ENCODE peak calls at places on chromosomes 11 and 22, in seven cellular contexts. One of them, this sample, is unnamed.

GRCh38 chr11:32033067-32033466 is 57.8 kb upstream of the RCN1 start:
- DNase-seq in activated CD4-positive, alpha-beta T cell treated with anti-CD3 and anti-CD28 coated beads, Interleukin-2, amount 10 ng/mL, durations not matched to agents 7 days and 5 days: no peak
- DNase-seq in Calu3: no peak
- DNase-seq in GM12891: no peak
- DNase-seq in upper lobe of right lung: no peak
- DNase-seq in adrenal gland: no peak
- DNase-seq in activated CD8-positive, alpha-beta memory T cell treated with anti-CD3 and anti-CD28 coated beads for 4 hours: no peak
- DNase-seq in this sample: no peak

GRCh38 chr22:16987822-16988221 is 20.2 kb downstream of the GAB4 start:
- DNase-seq in activated CD4-positive, alpha-beta T cell treated with anti-CD3 and anti-CD28 coated beads, Interleukin-2, amount 10 ng/mL, durations not matched to agents 7 days and 5 days: no peak
- DNase-seq in Calu3: no peak
- DNase-seq in GM12891: no peak
- DNase-seq in upper lobe of right lung: no peak
- DNase-seq in adrenal gland: no peak
- DNase-seq in activated CD8-positive, alpha-beta memory T cell treated with anti-CD3 and anti-CD28 coated beads for 4 hours: no peak
- DNase-seq in this sample: no peak

GRCh38 chr11:120667281-120667680 is 155.7 kb downstream of the GRIK4 start:
- DNase-seq in activated CD4-positive, alpha-beta T cell treated with anti-CD3 and anti-CD28 coated beads, Interleukin-2, amount 10 ng/mL, durations not matched to agents 7 days and 5 days: no peak
- DNase-seq in Calu3: no peak
- DNase-seq in GM12891: no peak
- DNase-seq in upper lobe of right lung: peak
- DNase-seq in adrenal gland: peak
- DNase-seq in activated CD8-positive, alpha-beta memory T cell treated with anti-CD3 and anti-CD28 coated beads for 4 hours: no peak
- DNase-seq in this sample: peak

GRCh38 chr22:35312198-35313059 is 12.7 kb downstream of the TOM1 start:
- DNase-seq in activated CD4-positive, alpha-beta T cell treated with anti-CD3 and anti-CD28 coated beads, Interleukin-2, amount 10 ng/mL, durations not matched to agents 7 days and 5 days: no peak
- DNase-seq in Calu3: peak
- DNase-seq in GM12891: no peak
- DNase-seq in upper lobe of right lung: peak
- DNase-seq in adrenal gland: no peak
- DNase-seq in activated CD8-positive, alpha-beta memory T cell treated with anti-CD3 and anti-CD28 coated beads for 4 hours: no peak
- DNase-seq in this sample: peak

GRCh38 chr22:38674888-38675287 is 6.9 kb upstream of the TOMM22 start:
- DNase-seq in activated CD4-positive, alpha-beta T cell treated with anti-CD3 and anti-CD28 coated beads, Interleukin-2, amount 10 ng/mL, durations not matched to agents 7 days and 5 days: no peak
- DNase-seq in Calu3: no peak
- DNase-seq in GM12891: no peak
- DNase-seq in upper lobe of right lung: no peak
- DNase-seq in adrenal gland: no peak
- DNase-seq in activated CD8-positive, alpha-beta memory T cell treated with anti-CD3 and anti-CD28 coated beads for 4 hours: no peak
- DNase-seq in this sample: no peak

GRCh38 chr11:119404872-119405271 is 18.1 kb downstream of the THY1 start:
- DNase-seq in activated CD4-positive, alpha-beta T cell treated with anti-CD3 and anti-CD28 coated beads, Interleukin-2, amount 10 ng/mL, durations not matched to agents 7 days and 5 days: no peak
- DNase-seq in Calu3: no peak
- DNase-seq in GM12891: no peak
- DNase-seq in upper lobe of right lung: no peak
- DNase-seq in adrenal gland: no peak
- DNase-seq in activated CD8-positive, alpha-beta memory T cell treated with anti-CD3 and anti-CD28 coated beads for 4 hours: no peak
- DNase-seq in this sample: no peak

GRCh38 chr11:15489281-15489680 is 374.6 kb downstream of the INSC start:
- DNase-seq in activated CD4-positive, alpha-beta T cell treated with anti-CD3 and anti-CD28 coated beads, Interleukin-2, amount 10 ng/mL, durations not matched to agents 7 days and 5 days: no peak
- DNase-seq in Calu3: no peak
- DNase-seq in GM12891: no peak
- DNase-seq in upper lobe of right lung: no peak
- DNase-seq in adrenal gland: no peak
- DNase-seq in activated CD8-positive, alpha-beta memory T cell treated with anti-CD3 and anti-CD28 coated beads for 4 hours: no peak
- DNase-seq in this sample: no peak

GRCh38 chr11:75565221-75565814 is 3.3 kb downstream of the SERPINH1 start:
- DNase-seq in activated CD4-positive, alpha-beta T cell treated with anti-CD3 and anti-CD28 coated beads, Interleukin-2, amount 10 ng/mL, durations not matched to agents 7 days and 5 days: no peak
- DNase-seq in Calu3: peak
- DNase-seq in GM12891: no peak
- DNase-seq in upper lobe of right lung: no peak
- DNase-seq in adrenal gland: peak
- DNase-seq in activated CD8-positive, alpha-beta memory T cell treated with anti-CD3 and anti-CD28 coated beads for 4 hours: no peak
- DNase-seq in this sample: peak

GRCh38 chr11:87422566-87422965 is 384.8 kb downstream of the TMEM135 start:
- DNase-seq in activated CD4-positive, alpha-beta T cell treated with anti-CD3 and anti-CD28 coated beads, Interleukin-2, amount 10 ng/mL, durations not matched to agents 7 days and 5 days: no peak
- DNase-seq in Calu3: no peak
- DNase-seq in GM12891: no peak
- DNase-seq in upper lobe of right lung: no peak
- DNase-seq in adrenal gland: no peak
- DNase-seq in activated CD8-positive, alpha-beta memory T cell treated with anti-CD3 and anti-CD28 coated beads for 4 hours: no peak
- DNase-seq in this sample: no peak

GRCh38 chr22:17198188-17199130 is 20.8 kb downstream of the ADA2 start:
- DNase-seq in activated CD4-positive, alpha-beta T cell treated with anti-CD3 and anti-CD28 coated beads, Interleukin-2, amount 10 ng/mL, durations not matched to agents 7 days and 5 days: no peak
- DNase-seq in Calu3: no peak
- DNase-seq in GM12891: no peak
- DNase-seq in upper lobe of right lung: no peak
- DNase-seq in adrenal gland: peak
- DNase-seq in activated CD8-positive, alpha-beta memory T cell treated with anti-CD3 and anti-CD28 coated beads for 4 hours: no peak
- DNase-seq in this sample: no peak

GRCh38 chr22:21762712-21763581 is 27.4 kb upstream of the YPEL1 start:
- DNase-seq in activated CD4-positive, alpha-beta T cell treated with anti-CD3 and anti-CD28 coated beads, Interleukin-2, amount 10 ng/mL, durations not matched to agents 7 days and 5 days: peak
- DNase-seq in Calu3: no peak
- DNase-seq in GM12891: no peak
- DNase-seq in upper lobe of right lung: peak
- DNase-seq in adrenal gland: no peak
- DNase-seq in activated CD8-positive, alpha-beta memory T cell treated with anti-CD3 and anti-CD28 coated beads for 4 hours: peak
- DNase-seq in this sample: no peak

GRCh38 chr11:132627981-132628380 is 904.3 kb downstream of the OPCML start:
- DNase-seq in activated CD4-positive, alpha-beta T cell treated with anti-CD3 and anti-CD28 coated beads, Interleukin-2, amount 10 ng/mL, durations not matched to agents 7 days and 5 days: no peak
- DNase-seq in Calu3: no peak
- DNase-seq in GM12891: no peak
- DNase-seq in upper lobe of right lung: no peak
- DNase-seq in adrenal gland: no peak
- DNase-seq in activated CD8-positive, alpha-beta memory T cell treated with anti-CD3 and anti-CD28 coated beads for 4 hours: no peak
- DNase-seq in this sample: no peak

GRCh38 chr11:117438371-117439000 is 110.8 kb downstream of the CEP164 start:
- DNase-seq in activated CD4-positive, alpha-beta T cell treated with anti-CD3 and anti-CD28 coated beads, Interleukin-2, amount 10 ng/mL, durations not matched to agents 7 days and 5 days: no peak
- DNase-seq in Calu3: no peak
- DNase-seq in GM12891: no peak
- DNase-seq in upper lobe of right lung: no peak
- DNase-seq in adrenal gland: no peak
- DNase-seq in activated CD8-positive, alpha-beta memory T cell treated with anti-CD3 and anti-CD28 coated beads for 4 hours: no peak
- DNase-seq in this sample: peak

GRCh38 chr11:62611705-62612365 is 740 bp downstream of the EML3 start:
- DNase-seq in activated CD4-positive, alpha-beta T cell treated with anti-CD3 and anti-CD28 coated beads, Interleukin-2, amount 10 ng/mL, durations not matched to agents 7 days and 5 days: no peak
- DNase-seq in Calu3: peak
- DNase-seq in GM12891: peak
- DNase-seq in upper lobe of right lung: peak
- DNase-seq in adrenal gland: peak
- DNase-seq in activated CD8-positive, alpha-beta memory T cell treated with anti-CD3 and anti-CD28 coated beads for 4 hours: no peak
- DNase-seq in this sample: peak

GRCh38 chr11:111018571-111018970 is 227.0 kb upstream of the POU2AF2 start:
- DNase-seq in activated CD4-positive, alpha-beta T cell treated with anti-CD3 and anti-CD28 coated beads, Interleukin-2, amount 10 ng/mL, durations not matched to agents 7 days and 5 days: no peak
- DNase-seq in Calu3: no peak
- DNase-seq in GM12891: no peak
- DNase-seq in upper lobe of right lung: no peak
- DNase-seq in adrenal gland: no peak
- DNase-seq in activated CD8-positive, alpha-beta memory T cell treated with anti-CD3 and anti-CD28 coated beads for 4 hours: no peak
- DNase-seq in this sample: no peak

GRCh38 chr22:32794449-32795213 is 6.9 kb upstream of the TIMP3 start:
- DNase-seq in activated CD4-positive, alpha-beta T cell treated with anti-CD3 and anti-CD28 coated beads, Interleukin-2, amount 10 ng/mL, durations not matched to agents 7 days and 5 days: no peak
- DNase-seq in Calu3: no peak
- DNase-seq in GM12891: no peak
- DNase-seq in upper lobe of right lung: no peak
- DNase-seq in adrenal gland: no peak
- DNase-seq in activated CD8-positive, alpha-beta memory T cell treated with anti-CD3 and anti-CD28 coated beads for 4 hours: no peak
- DNase-seq in this sample: no peak

GRCh38 chr11:32829680-32830412 is at the start of gene PRRG4:
- DNase-seq in activated CD4-positive, alpha-beta T cell treated with anti-CD3 and anti-CD28 coated beads, Interleukin-2, amount 10 ng/mL, durations not matched to agents 7 days and 5 days: peak
- DNase-seq in Calu3: peak
- DNase-seq in GM12891: peak
- DNase-seq in upper lobe of right lung: peak
- DNase-seq in adrenal gland: peak
- DNase-seq in activated CD8-positive, alpha-beta memory T cell treated with anti-CD3 and anti-CD28 coated beads for 4 hours: no peak
- DNase-seq in this sample: peak

GRCh38 chr22:50303848-50304527 is 3.5 kb downstream of the PLXNB2 start:
- DNase-seq in activated CD4-positive, alpha-beta T cell treated with anti-CD3 and anti-CD28 coated beads, Interleukin-2, amount 10 ng/mL, durations not matched to agents 7 days and 5 days: no peak
- DNase-seq in Calu3: peak
- DNase-seq in GM12891: no peak
- DNase-seq in upper lobe of right lung: peak
- DNase-seq in adrenal gland: peak
- DNase-seq in activated CD8-positive, alpha-beta memory T cell treated with anti-CD3 and anti-CD28 coated beads for 4 hours: no peak
- DNase-seq in this sample: peak

GRCh38 chr11:114478768-114479167 is 39.5 kb downstream of the REXO2 start:
- DNase-seq in activated CD4-positive, alpha-beta T cell treated with anti-CD3 and anti-CD28 coated beads, Interleukin-2, amount 10 ng/mL, durations not matched to agents 7 days and 5 days: no peak
- DNase-seq in Calu3: no peak
- DNase-seq in GM12891: no peak
- DNase-seq in upper lobe of right lung: no peak
- DNase-seq in adrenal gland: no peak
- DNase-seq in activated CD8-positive, alpha-beta memory T cell treated with anti-CD3 and anti-CD28 coated beads for 4 hours: no peak
- DNase-seq in this sample: peak

GRCh38 chr11:74055938-74056337 is 47.1 kb upstream of the UCP3 start:
- DNase-seq in activated CD4-positive, alpha-beta T cell treated with anti-CD3 and anti-CD28 coated beads, Interleukin-2, amount 10 ng/mL, durations not matched to agents 7 days and 5 days: no peak
- DNase-seq in Calu3: no peak
- DNase-seq in GM12891: no peak
- DNase-seq in upper lobe of right lung: no peak
- DNase-seq in adrenal gland: no peak
- DNase-seq in activated CD8-positive, alpha-beta memory T cell treated with anti-CD3 and anti-CD28 coated beads for 4 hours: no peak
- DNase-seq in this sample: no peak

GRCh38 chr11:117300301-117300700 is 9.2 kb downstream of the BACE1-AS start:
- DNase-seq in activated CD4-positive, alpha-beta T cell treated with anti-CD3 and anti-CD28 coated beads, Interleukin-2, amount 10 ng/mL, durations not matched to agents 7 days and 5 days: no peak
- DNase-seq in Calu3: no peak
- DNase-seq in GM12891: no peak
- DNase-seq in upper lobe of right lung: peak
- DNase-seq in adrenal gland: peak
- DNase-seq in activated CD8-positive, alpha-beta memory T cell treated with anti-CD3 and anti-CD28 coated beads for 4 hours: no peak
- DNase-seq in this sample: no peak

GRCh38 chr22:47304191-47304831 is 541.9 kb downstream of the TBC1D22A start:
- DNase-seq in activated CD4-positive, alpha-beta T cell treated with anti-CD3 and anti-CD28 coated beads, Interleukin-2, amount 10 ng/mL, durations not matched to agents 7 days and 5 days: no peak
- DNase-seq in Calu3: no peak
- DNase-seq in GM12891: no peak
- DNase-seq in upper lobe of right lung: peak
- DNase-seq in adrenal gland: no peak
- DNase-seq in activated CD8-positive, alpha-beta memory T cell treated with anti-CD3 and anti-CD28 coated beads for 4 hours: no peak
- DNase-seq in this sample: no peak

GRCh38 chr22:48745842-48746788 is 1081.6 kb downstream of the BRD1 start:
- DNase-seq in activated CD4-positive, alpha-beta T cell treated with anti-CD3 and anti-CD28 coated beads, Interleukin-2, amount 10 ng/mL, durations not matched to agents 7 days and 5 days: no peak
- DNase-seq in Calu3: no peak
- DNase-seq in GM12891: no peak
- DNase-seq in upper lobe of right lung: no peak
- DNase-seq in adrenal gland: no peak
- DNase-seq in activated CD8-positive, alpha-beta memory T cell treated with anti-CD3 and anti-CD28 coated beads for 4 hours: no peak
- DNase-seq in this sample: no peak

GRCh38 chr11:75308116-75308515 is 43.3 kb downstream of the ARRB1 start:
- DNase-seq in activated CD4-positive, alpha-beta T cell treated with anti-CD3 and anti-CD28 coated beads, Interleukin-2, amount 10 ng/mL, durations not matched to agents 7 days and 5 days: no peak
- DNase-seq in Calu3: no peak
- DNase-seq in GM12891: no peak
- DNase-seq in upper lobe of right lung: no peak
- DNase-seq in adrenal gland: no peak
- DNase-seq in activated CD8-positive, alpha-beta memory T cell treated with anti-CD3 and anti-CD28 coated beads for 4 hours: no peak
- DNase-seq in this sample: no peak

GRCh38 chr11:79242616-79243015 is 198.2 kb downstream of the TENM4 start:
- DNase-seq in activated CD4-positive, alpha-beta T cell treated with anti-CD3 and anti-CD28 coated beads, Interleukin-2, amount 10 ng/mL, durations not matched to agents 7 days and 5 days: no peak
- DNase-seq in Calu3: no peak
- DNase-seq in GM12891: no peak
- DNase-seq in upper lobe of right lung: no peak
- DNase-seq in adrenal gland: no peak
- DNase-seq in activated CD8-positive, alpha-beta memory T cell treated with anti-CD3 and anti-CD28 coated beads for 4 hours: no peak
- DNase-seq in this sample: no peak

GRCh38 chr11:91804057-91804456 is 420.6 kb upstream of the FAT3 start:
- DNase-seq in activated CD4-positive, alpha-beta T cell treated with anti-CD3 and anti-CD28 coated beads, Interleukin-2, amount 10 ng/mL, durations not matched to agents 7 days and 5 days: no peak
- DNase-seq in Calu3: no peak
- DNase-seq in GM12891: no peak
- DNase-seq in upper lobe of right lung: no peak
- DNase-seq in adrenal gland: no peak
- DNase-seq in activated CD8-positive, alpha-beta memory T cell treated with anti-CD3 and anti-CD28 coated beads for 4 hours: no peak
- DNase-seq in this sample: no peak

GRCh38 chr22:27699676-27700075 is 101.9 kb downstream of the MN1 start:
- DNase-seq in activated CD4-positive, alpha-beta T cell treated with anti-CD3 and anti-CD28 coated beads, Interleukin-2, amount 10 ng/mL, durations not matched to agents 7 days and 5 days: no peak
- DNase-seq in Calu3: no peak
- DNase-seq in GM12891: no peak
- DNase-seq in upper lobe of right lung: no peak
- DNase-seq in adrenal gland: no peak
- DNase-seq in activated CD8-positive, alpha-beta memory T cell treated with anti-CD3 and anti-CD28 coated beads for 4 hours: no peak
- DNase-seq in this sample: no peak

GRCh38 chr11:28123151-28123571 is 15.0 kb downstream of the METTL15 start:
- DNase-seq in activated CD4-positive, alpha-beta T cell treated with anti-CD3 and anti-CD28 coated beads, Interleukin-2, amount 10 ng/mL, durations not matched to agents 7 days and 5 days: no peak
- DNase-seq in Calu3: no peak
- DNase-seq in GM12891: no peak
- DNase-seq in upper lobe of right lung: no peak
- DNase-seq in adrenal gland: no peak
- DNase-seq in activated CD8-positive, alpha-beta memory T cell treated with anti-CD3 and anti-CD28 coated beads for 4 hours: no peak
- DNase-seq in this sample: no peak

GRCh38 chr11:125929445-125930075 is 16.3 kb upstream of the VSIG10L2 start:
- DNase-seq in activated CD4-positive, alpha-beta T cell treated with anti-CD3 and anti-CD28 coated beads, Interleukin-2, amount 10 ng/mL, durations not matched to agents 7 days and 5 days: no peak
- DNase-seq in Calu3: no peak
- DNase-seq in GM12891: no peak
- DNase-seq in upper lobe of right lung: peak
- DNase-seq in adrenal gland: no peak
- DNase-seq in activated CD8-positive, alpha-beta memory T cell treated with anti-CD3 and anti-CD28 coated beads for 4 hours: no peak
- DNase-seq in this sample: no peak

GRCh38 chr22:44354288-44354687 is 41.5 kb upstream of the SHISAL1 start:
- DNase-seq in activated CD4-positive, alpha-beta T cell treated with anti-CD3 and anti-CD28 coated beads, Interleukin-2, amount 10 ng/mL, durations not matched to agents 7 days and 5 days: no peak
- DNase-seq in Calu3: no peak
- DNase-seq in GM12891: no peak
- DNase-seq in upper lobe of right lung: peak
- DNase-seq in adrenal gland: no peak
- DNase-seq in activated CD8-positive, alpha-beta memory T cell treated with anti-CD3 and anti-CD28 coated beads for 4 hours: no peak
- DNase-seq in this sample: no peak